ENCODE peak calls at places on chromosome 1, in six cellular contexts. I is pancreas; E is caudate nucleus; G is CD8-positive, alpha-beta T cell; U is T1000; M is epithelial cell of esophagus. Y is an unnamed sample.

GRCh38 chr1:230643887-230644286 is 1.6 kb downstream of the COG2 start:
- DNase-seq in I (no peak), E (no peak), G (no peak), U (no peak), M (peak), Y (peak)

GRCh38 chr1:110771245-110772022 is 96.7 kb upstream of the KCNA3 start:
- DNase-seq in I (no peak), E (no peak), G (no peak), U (no peak), M (peak), Y (no peak)

GRCh38 chr1:183609313-183609712 is 19.1 kb upstream of the NCF2 start:
- DNase-seq in I (no peak), E (peak), G (no peak), U (no peak), M (peak), Y (peak)

GRCh38 chr1:36885537-36886441 is 148.5 kb downstream of the GRIK3 start:
- DNase-seq in I (no peak), E (no peak), G (no peak), U (no peak), M (no peak), Y (no peak)

GRCh38 chr1:224632921-224633321 is 16.8 kb downstream of the CNIH3 start:
- DNase-seq in I (no peak), E (no peak), G (no peak), U (no peak), M (no peak), Y (no peak)

GRCh38 chr1:245969274-245969673 is 537.8 kb downstream of the SMYD3 start:
- DNase-seq in I (no peak), E (no peak), G (no peak), U (peak), M (peak), Y (no peak)

GRCh38 chr1:30744060-30744756 is 13.4 kb downstream of the LAPTM5 start:
- DNase-seq in I (no peak), E (no peak), G (peak), U (no peak), M (peak), Y (no peak)

GRCh38 chr1:169794530-169795416 is at the start of gene METTL18:
- DNase-seq in I (peak), E (peak), G (peak), U (peak), M (peak), Y (peak)

GRCh38 chr1:223641523-223642039 is 23.9 kb downstream of the CAPN8 start:
- DNase-seq in I (peak), E (no peak), G (no peak), U (no peak), M (no peak), Y (peak)

GRCh38 chr1:234479866-234480265 is 887 bp upstream of the TARBP1 start:
- DNase-seq in I (no peak), E (no peak), G (no peak), U (no peak), M (no peak), Y (no peak)

GRCh38 chr1:36134805-36135339 is 9.8 kb upstream of the COL8A2 start:
- DNase-seq in I (peak), E (no peak), G (peak), U (peak), M (peak), Y (peak)

GRCh38 chr1:168918860-168919741 is 187.4 kb upstream of the ATP1B1 start:
- DNase-seq in I (no peak), E (no peak), G (no peak), U (no peak), M (peak), Y (no peak)

GRCh38 chr1:155072531-155073289 is 5.9 kb upstream of the EFNA3 start:
- DNase-seq in I (no peak), E (no peak), G (no peak), U (no peak), M (no peak), Y (no peak)

GRCh38 chr1:8667869-8668595 is 149.4 kb downstream of the RERE start:
- DNase-seq in I (no peak), E (no peak), G (no peak), U (no peak), M (no peak), Y (no peak)

GRCh38 chr1:156821801-156822200 is 5.2 kb upstream of the SH2D2A start:
- DNase-seq in I (no peak), E (no peak), G (no peak), U (no peak), M (no peak), Y (no peak)

GRCh38 chr1:86110451-86111129 is 46.0 kb downstream of the COL24A1 start:
- DNase-seq in I (no peak), E (no peak), G (no peak), U (no peak), M (no peak), Y (no peak)

GRCh38 chr1:10698726-10699469 is 97.5 kb downstream of the CASZ1 start:
- DNase-seq in I (no peak), E (no peak), G (no peak), U (no peak), M (no peak), Y (no peak)

GRCh38 chr1:62836856-62837540 is 53.1 kb downstream of the ATG4C start:
- DNase-seq in I (no peak), E (no peak), G (no peak), U (no peak), M (no peak), Y (no peak)

GRCh38 chr1:217274416-217274815 is 356.5 kb downstream of the GPATCH2 start:
- DNase-seq in I (no peak), E (no peak), G (no peak), U (no peak), M (no peak), Y (no peak)

GRCh38 chr1:155167166-155168104 is 5.7 kb downstream of the KRTCAP2 start:
- DNase-seq in I (peak), E (peak), G (peak), U (peak), M (peak), Y (peak)

GRCh38 chr1:229280037-229280828 is 9.3 kb downstream of the RAB4A start:
- DNase-seq in I (no peak), E (no peak), G (no peak), U (no peak), M (peak), Y (no peak)

GRCh38 chr1:79604490-79605198 is 598.1 kb upstream of the ADGRL4 start:
- DNase-seq in I (no peak), E (no peak), G (no peak), U (no peak), M (no peak), Y (no peak)

GRCh38 chr1:154353460-154353904 is 28.2 kb downstream of the ATP8B2 start:
- DNase-seq in I (peak), E (no peak), G (no peak), U (no peak), M (peak), Y (no peak)

GRCh38 chr1:191026828-191027227 is 549.2 kb upstream of the BRINP3 start:
- DNase-seq in I (no peak), E (no peak), G (no peak), U (no peak), M (no peak), Y (no peak)

GRCh38 chr1:235105051-235106043 is 23.3 kb downstream of the TOMM20 start:
- DNase-seq in I (no peak), E (no peak), G (no peak), U (no peak), M (peak), Y (no peak)

GRCh38 chr1:44260792-44261474 is 47.7 kb downstream of the DMAP1 start:
- DNase-seq in I (no peak), E (no peak), G (no peak), U (no peak), M (no peak), Y (peak)

Y was measured in left colon.